ENCODE peak calls at places on chromosomes 12 and 14, in nine cellular contexts. M is esophagus squamous epithelium; T is endothelial cell; W is AG09319; I is endodermal cell; H is heart left ventricle; R is PC-3; V is GM20000; P is CD4-positive, alpha-beta T cell. F is an unnamed sample.

GRCh38 chr14:33647385-33647786 is 303.5 kb downstream of the EGLN3 start:
- DNase-seq in P (no peak), R (peak), I (no peak), V (no peak), W (peak), T (no peak), M (no peak), H (no peak), F (peak)

GRCh38 chr12:113039911-113040425 is 16.6 kb upstream of the DTX1 start:
- DNase-seq in M (no peak), T (no peak), I (no peak), P (no peak), V (no peak), W (no peak), R (peak), H (no peak), F (no peak)

GRCh38 chr12:66321433-66321832 is 19.1 kb downstream of the HELB start:
- DNase-seq in V (no peak), H (no peak), P (no peak), T (no peak), I (no peak), M (no peak), R (no peak), W (no peak), F (no peak)

GRCh38 chr12:131380961-131381705 is 329.8 kb upstream of the SFSWAP start:
- DNase-seq in M (no peak), V (no peak), H (no peak), I (peak), T (no peak), W (no peak), R (no peak), P (no peak), F (no peak)

GRCh38 chr12:102343361-102344121 is 136.8 kb downstream of the IGF1 start:
- DNase-seq in I (no peak), H (no peak), M (no peak), V (no peak), R (no peak), T (no peak), W (no peak), P (no peak), F (no peak)

GRCh38 chr12:70459786-70460185 is 93.7 kb downstream of the KCNMB4 start:
- DNase-seq in M (no peak), H (no peak), W (no peak), P (no peak), I (no peak), T (no peak), V (no peak), R (no peak), F (no peak)

GRCh38 chr14:20460458-20461229 is 590 bp downstream of the PIP4P1 start:
- DNase-seq in H (no peak), W (no peak), M (no peak), I (peak), T (no peak), R (peak), V (peak), P (peak), F (no peak)

GRCh38 chr12:105221588-105222325 is 14.2 kb downstream of the APPL2 start:
- DNase-seq in I (no peak), V (no peak), H (no peak), W (no peak), M (no peak), R (no peak), T (no peak), P (no peak), F (no peak)

GRCh38 chr12:45730116-45730841 is 773 bp downstream of the ARID2 start:
- DNase-seq in M (no peak), I (peak), R (peak), V (peak), H (peak), T (peak), W (no peak), P (peak), F (no peak)

DNA sequence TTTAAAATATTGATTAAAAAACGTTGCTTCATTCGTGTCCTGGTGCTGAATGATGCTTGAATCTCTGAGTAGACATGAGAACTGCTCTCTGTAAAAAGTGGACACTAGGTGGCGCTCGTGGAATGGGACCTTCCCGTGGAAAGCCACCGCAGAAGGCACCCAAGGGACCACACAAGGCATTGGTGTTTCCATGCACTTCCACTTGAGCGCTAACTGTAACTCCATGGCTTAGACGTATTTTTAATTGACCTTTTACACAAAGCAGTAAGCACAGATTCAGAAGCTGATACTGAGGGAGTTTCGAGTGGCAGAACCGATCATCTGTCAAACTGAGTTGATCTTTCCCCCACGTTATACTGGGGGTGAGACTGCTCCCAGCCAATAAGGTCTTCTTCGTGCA is 135.3 kb downstream of the PRKCH start:
- DNase-seq in R (peak), V (peak), M (no peak), W (peak), H (peak), T (peak), P (peak), I (peak), F (no peak)
- TF ChIP-seq CTCF in R (peak), V (peak), M (peak), W (peak), H (peak), T (peak), P (peak), I (peak), F (peak)

DNA sequence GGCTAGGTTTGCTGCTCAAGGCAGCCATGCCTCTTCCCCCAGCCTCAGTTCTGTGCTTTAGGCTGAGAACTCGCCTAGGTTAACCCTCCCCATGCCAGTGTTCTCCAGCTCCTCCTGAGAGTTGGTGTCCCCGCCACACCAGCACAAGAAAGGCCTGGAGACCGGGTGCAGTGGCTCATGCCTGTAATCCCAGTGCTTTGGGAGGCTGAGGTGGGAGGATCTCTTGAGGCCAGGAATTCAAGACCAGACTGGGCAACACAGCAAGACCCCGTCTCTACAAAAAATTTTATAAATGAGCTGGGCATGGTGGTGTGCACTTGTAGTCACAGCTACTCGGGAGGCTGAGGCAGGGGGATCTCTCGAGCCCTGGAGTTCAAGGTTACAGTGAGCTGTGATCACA is 10.2 kb downstream of the RIN3 start:
- DNase-seq in M (no peak), H (no peak), P (no peak), R (no peak), T (no peak), W (no peak), V (no peak), I (no peak), F (no peak)
- TF ChIP-seq CTCF in M (no peak), H (no peak), P (no peak), R (no peak), T (no peak), W (no peak), V (no peak), I (no peak), F (no peak)

GRCh38 chr14:64628940-64629403 is 75.3 kb upstream of the PLEKHG3 start:
- DNase-seq in W (peak), P (no peak), V (no peak), T (no peak), M (no peak), R (peak), I (peak), H (no peak), F (peak)
- TF ChIP-seq CTCF in W (no peak), P (no peak), V (no peak), T (no peak), M (no peak), R (peak), I (no peak), H (no peak), F (peak)

GRCh38 chr14:55845963-55846851 is 266.2 kb downstream of the KTN1 start:
- DNase-seq in H (no peak), T (no peak), P (no peak), I (no peak), R (no peak), W (no peak), V (no peak), M (no peak), F (no peak)

GRCh38 chr14:55840821-55841220 is 260.8 kb downstream of the KTN1 start:
- DNase-seq in M (no peak), V (no peak), W (no peak), H (no peak), T (no peak), R (no peak), I (no peak), P (no peak), F (no peak)

GRCh38 chr14:55846852-55847471 is 267.0 kb downstream of the KTN1 start:
- DNase-seq in I (no peak), W (no peak), R (peak), M (no peak), H (no peak), P (no peak), V (no peak), T (no peak), F (peak)

GRCh38 chr14:55841625-55842024 is 261.6 kb downstream of the KTN1 start:
- DNase-seq in W (no peak), M (no peak), V (no peak), T (no peak), H (no peak), I (no peak), R (no peak), P (no peak), F (no peak)

DNA sequence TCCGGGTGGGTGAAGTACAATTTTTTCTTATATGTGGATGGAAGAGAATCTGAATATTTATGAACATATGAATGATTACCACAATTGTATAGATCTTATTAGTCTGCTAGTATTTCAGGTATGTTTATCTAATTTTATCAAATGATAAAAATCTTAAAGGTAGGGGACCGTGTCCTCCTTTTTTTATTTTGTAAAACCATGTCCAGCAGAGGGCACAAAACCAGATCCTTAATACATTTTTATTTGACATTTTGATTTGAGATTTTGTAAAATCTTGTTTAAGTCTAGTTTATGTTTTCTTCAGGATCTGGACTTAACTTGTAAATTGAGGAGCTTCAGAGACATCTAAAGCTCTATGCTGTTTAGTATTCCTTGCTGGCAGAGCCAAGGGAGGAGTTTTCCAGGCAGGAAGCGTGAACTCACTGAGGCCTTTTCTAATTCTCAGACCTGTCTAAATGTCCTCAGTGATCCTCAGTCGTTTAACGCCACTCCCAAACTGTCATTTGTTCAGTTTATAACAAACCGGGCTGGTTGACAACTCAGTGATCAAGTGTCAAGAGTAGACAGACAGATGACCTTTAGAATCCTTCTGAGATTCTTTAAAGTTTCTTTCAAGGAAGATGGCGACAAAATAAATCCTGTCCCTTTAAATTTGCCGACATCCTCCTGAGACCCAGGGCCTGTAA is 263.9 kb downstream of the KTN1 start:
- DNase-seq in H (no peak), I (no peak), T (no peak), M (no peak), V (no peak), R (peak), P (no peak), W (no peak), F (no peak)
- TF ChIP-seq CTCF in H (no peak), I (peak), T (peak), M (no peak), V (no peak), R (peak), P (no peak), W (peak), F (peak)

DNA sequence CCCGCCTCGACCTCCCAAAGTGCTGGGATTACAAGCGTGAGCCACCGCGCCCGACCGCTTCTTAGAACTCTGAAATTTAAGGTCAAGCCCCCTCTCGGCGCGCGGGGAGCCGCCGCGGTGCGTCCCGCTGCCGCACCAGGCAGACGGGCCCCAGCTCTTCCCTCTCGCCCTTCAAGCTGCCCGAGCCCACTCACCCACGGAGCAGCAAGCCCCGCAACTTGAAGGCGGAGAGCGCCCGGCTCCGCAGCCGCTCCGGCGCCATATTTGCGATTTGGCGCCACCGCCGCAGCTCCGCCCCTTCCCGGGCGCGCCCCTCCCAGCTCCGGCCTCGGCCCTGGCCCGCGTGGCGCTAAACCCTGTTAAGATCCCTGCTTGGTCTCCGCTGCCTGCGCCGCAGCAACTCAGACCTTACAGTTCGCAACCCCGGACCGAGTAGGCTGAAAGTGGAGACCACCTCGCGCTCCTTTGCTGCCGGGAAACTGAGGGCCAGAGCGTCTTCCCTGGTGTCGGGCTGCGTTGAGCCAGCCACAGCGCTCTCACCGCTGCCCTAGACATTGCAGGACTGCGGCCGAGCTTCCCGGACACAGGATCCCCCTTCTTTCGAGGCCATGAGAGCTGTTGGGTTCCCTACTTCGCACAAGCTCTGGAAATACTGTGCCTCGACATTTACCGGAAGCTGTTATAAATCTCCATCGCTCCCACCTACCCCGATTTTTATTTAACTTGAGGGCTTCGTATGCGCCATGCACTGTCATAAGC is at the start of gene POLE2:
- DNase-seq in I (peak), H (peak), R (peak), V (peak), P (peak), W (no peak), T (peak), M (peak), F (no peak)
- TF ChIP-seq CTCF in I (no peak), H (peak), R (no peak), V (no peak), P (no peak), W (no peak), T (no peak), M (no peak), F (no peak)

F was measured in BJ.